ENCODE peak calls at places on chromosomes 12 and 14, in nine cellular contexts. Y is A549; C is ELF-1; I is activated CD4-positive, alpha-beta T cell treated with anti-CD3 and anti-CD28 coated beads, Interleukin-2, amount 10 ng/mL, durations not matched to agents 7 days and 5 days; F is AG08396; G is non-pigmented ciliary epithelial cell; Q is stimulated activated CD8-positive, alpha-beta memory T cell treated with anti-CD3 and anti-CD28 coated beads, Interleukin-4, amount 100 ng/mL, for 4 hours; L is posterior cingulate gyrus; W is GM12892. B is an unnamed sample.

GRCh38 chr14:30243157-30243556 is 315.5 kb upstream of the PRKD1 start:
- DNase-seq in Y (no peak), C (no peak), I (no peak), F (no peak), G (no peak), Q (no peak), L (no peak), W (no peak), B (no peak)

GRCh38 chr14:75170797-75171196 is 5.6 kb downstream of the TMED10 start:
- DNase-seq in Y (no peak), C (no peak), I (no peak), F (no peak), G (no peak), Q (no peak), L (no peak), W (no peak), B (no peak)

GRCh38 chr14:39416072-39416471 is 16.2 kb downstream of the FBXO33 start:
- DNase-seq in Y (no peak), C (no peak), I (no peak), F (no peak), G (no peak), Q (no peak), L (no peak), W (no peak), B (no peak)

GRCh38 chr12:75571651-75572050 is 60.2 kb upstream of the KRR1 start:
- DNase-seq in Y (no peak), C (no peak), I (no peak), F (no peak), G (no peak), Q (no peak), L (no peak), W (no peak), B (no peak)

GRCh38 chr14:94480809-94481208 is 4.8 kb upstream of the SERPINA9 start:
- DNase-seq in Y (no peak), C (no peak), I (no peak), F (no peak), G (no peak), Q (no peak), L (no peak), W (no peak), B (no peak)

GRCh38 chr12:1445807-1446206 is 148.6 kb downstream of the FBXL14 start:
- DNase-seq in Y (no peak), C (peak), I (no peak), F (no peak), G (no peak), Q (no peak), L (no peak), W (no peak), B (peak)

GRCh38 chr12:26195641-26196423 is 459 bp downstream of the SSPN start:
- DNase-seq in Y (peak), C (peak), I (no peak), F (peak), G (no peak), Q (no peak), L (peak), W (peak), B (peak)

GRCh38 chr12:46556820-46557524 is 184.4 kb upstream of the SLC38A2 start:
- DNase-seq in Y (peak), C (no peak), I (no peak), F (no peak), G (peak), Q (no peak), L (no peak), W (no peak), B (no peak)

GRCh38 chr12:54184024-54184805 is 4.6 kb downstream of the SMUG1 start:
- DNase-seq in Y (no peak), C (no peak), I (no peak), F (no peak), G (no peak), Q (no peak), L (no peak), W (no peak), B (no peak)

GRCh38 chr12:93237235-93237915 is 140.3 kb upstream of the NUDT4 start:
- DNase-seq in Y (no peak), C (no peak), I (no peak), F (no peak), G (no peak), Q (no peak), L (no peak), W (no peak), B (no peak)

GRCh38 chr14:96624661-96625435 is 122.7 kb downstream of the PAPOLA start:
- DNase-seq in Y (no peak), C (peak), I (no peak), F (no peak), G (no peak), Q (no peak), L (no peak), W (no peak), B (no peak)